ENCODE peak calls at places on chromosomes 2 and 18, in four cellular contexts. S, J, L and T are unnamed samples.

GRCh38 chr2:172623249-172623965 is 67.5 kb downstream of the PDK1 start:
- DNase-seq in S (peak; percentile 85), L (no peak), J (no peak), T (no peak)

GRCh38 chr2:60764736-60765534 is 8.9 kb downstream of the PAPOLG start:
- DNase-seq in J (no peak), L (no peak), S (peak; percentile 27), T (peak; percentile 4)

GRCh38 chr2:100978582-100979051 is 23.5 kb upstream of the RPL31 start:
- DNase-seq in S (peak; percentile 15), J (peak; percentile 66), L (no peak), T (no peak)

GRCh38 chr2:10631405-10631804 is 58.4 kb downstream of the NOL10 start:
- DNase-seq in S (no peak), J (no peak), L (no peak), T (no peak)

GRCh38 chr2:109287413-109287812 is 158.4 kb downstream of the SH3RF3 start:
- DNase-seq in J (no peak), L (no peak), S (no peak), T (no peak)

GRCh38 chr18:11035814-11036213 is 113.6 kb downstream of the PIEZO2 start:
- DNase-seq in L (no peak), J (no peak), S (no peak), T (no peak)

GRCh38 chr18:70454705-70455322 is 166.0 kb downstream of the SOCS6 start:
- DNase-seq in J (no peak), S (peak; percentile 72), L (no peak), T (peak; percentile 65)

GRCh38 chr2:212905640-212906201 is 245.7 kb downstream of the IKZF2 start:
- DNase-seq in L (no peak), S (peak; percentile 91), J (no peak), T (no peak)